ENCODE peak calls at places on chromosomes 7 and 10, in four cellular contexts. One of them, this sample, is unnamed.

GRCh38 chr7:13990319-13990983 is 985 bp upstream of the ETV1 start:
- DNase-seq in heart left ventricle: peak; percentile 45
- DNase-seq in neural progenitor cell: peak; percentile 81
- DNase-seq in endothelial cell of umbilical vein: peak; percentile 73
- DNase-seq in this sample: no peak

GRCh38 chr7:150897502-150898474 is 45.5 kb downstream of the AOC1 start:
- DNase-seq in neural progenitor cell: no peak
- DNase-seq in heart left ventricle: no peak
- DNase-seq in endothelial cell of umbilical vein: no peak
- DNase-seq in this sample: no peak

GRCh38 chr10:406976-407375 is 271.7 kb downstream of the ZMYND11 start:
- DNase-seq in heart left ventricle: no peak
- DNase-seq in endothelial cell of umbilical vein: no peak
- DNase-seq in neural progenitor cell: no peak
- DNase-seq in this sample: no peak

GRCh38 chr7:126727930-126728331 is 524.8 kb downstream of the GRM8 start:
- DNase-seq in neural progenitor cell: no peak
- DNase-seq in endothelial cell of umbilical vein: peak; percentile 44
- DNase-seq in heart left ventricle: no peak
- DNase-seq in this sample: no peak

GRCh38 chr7:35825984-35826383 is 25.1 kb downstream of the SEPTIN7 start:
- DNase-seq in neural progenitor cell: no peak
- DNase-seq in endothelial cell of umbilical vein: no peak
- DNase-seq in heart left ventricle: no peak
- DNase-seq in this sample: no peak

GRCh38 chr7:19984231-19984632 is 210.8 kb upstream of the TMEM196 start:
- DNase-seq in heart left ventricle: no peak
- DNase-seq in neural progenitor cell: peak; percentile 46
- DNase-seq in endothelial cell of umbilical vein: no peak
- DNase-seq in this sample: no peak

GRCh38 chr10:13191362-13191761 is 30.0 kb downstream of the MCM10 start:
- DNase-seq in endothelial cell of umbilical vein: no peak
- DNase-seq in neural progenitor cell: no peak
- DNase-seq in heart left ventricle: no peak
- DNase-seq in this sample: no peak

GRCh38 chr7:121499526-121500123 is 103.5 kb upstream of the FAM3C start:
- DNase-seq in endothelial cell of umbilical vein: no peak
- DNase-seq in heart left ventricle: no peak
- DNase-seq in neural progenitor cell: no peak
- DNase-seq in this sample: no peak

GRCh38 chr10:121845044-121845784 is 82.6 kb downstream of the ATE1 start:
- DNase-seq in endothelial cell of umbilical vein: no peak
- DNase-seq in heart left ventricle: no peak
- DNase-seq in neural progenitor cell: no peak
- DNase-seq in this sample: no peak

GRCh38 chr7:158710651-158711102 is 6.1 kb upstream of the NCAPG2 start:
- DNase-seq in heart left ventricle: no peak
- DNase-seq in endothelial cell of umbilical vein: no peak
- DNase-seq in neural progenitor cell: no peak
- DNase-seq in this sample: no peak

GRCh38 chr10:79299397-79300370 is 47.6 kb upstream of the PPIF start:
- DNase-seq in neural progenitor cell: no peak
- DNase-seq in heart left ventricle: peak; percentile 42
- DNase-seq in endothelial cell of umbilical vein: no peak
- DNase-seq in this sample: no peak

GRCh38 chr7:75054744-75055527 is 18.7 kb downstream of the RCC1L start:
- DNase-seq in neural progenitor cell: no peak
- DNase-seq in endothelial cell of umbilical vein: peak; percentile 51
- DNase-seq in heart left ventricle: peak; percentile 65
- DNase-seq in this sample: peak; percentile 60

GRCh38 chr7:27193335-27194001 is 6.4 kb downstream of the HOXA13 start:
- DNase-seq in endothelial cell of umbilical vein: no peak
- DNase-seq in heart left ventricle: no peak
- DNase-seq in neural progenitor cell: peak; percentile 52
- DNase-seq in this sample: no peak

GRCh38 chr7:129308047-129308446 is 83.2 kb downstream of the AHCYL2 start:
- DNase-seq in neural progenitor cell: no peak
- DNase-seq in endothelial cell of umbilical vein: no peak
- DNase-seq in heart left ventricle: peak; percentile 10
- DNase-seq in this sample: no peak

GRCh38 chr10:123014772-123015171 is 6.0 kb downstream of the ACADSB start:
- DNase-seq in heart left ventricle: no peak
- DNase-seq in endothelial cell of umbilical vein: no peak
- DNase-seq in neural progenitor cell: no peak
- DNase-seq in this sample: no peak

GRCh38 chr10:121851791-121852190 is 76.0 kb downstream of the ATE1 start:
- DNase-seq in endothelial cell of umbilical vein: no peak
- DNase-seq in heart left ventricle: no peak
- DNase-seq in neural progenitor cell: no peak
- DNase-seq in this sample: no peak

GRCh38 chr7:73899731-73900142 is 38.8 kb downstream of the TMEM270 start:
- DNase-seq in endothelial cell of umbilical vein: peak; percentile 16
- DNase-seq in heart left ventricle: no peak
- DNase-seq in neural progenitor cell: no peak
- DNase-seq in this sample: no peak

GRCh38 chr7:1940402-1940786 is 270.3 kb downstream of the ELFN1 start:
- DNase-seq in heart left ventricle: peak; percentile 55
- DNase-seq in neural progenitor cell: no peak
- DNase-seq in endothelial cell of umbilical vein: no peak
- DNase-seq in this sample: no peak

DNA sequence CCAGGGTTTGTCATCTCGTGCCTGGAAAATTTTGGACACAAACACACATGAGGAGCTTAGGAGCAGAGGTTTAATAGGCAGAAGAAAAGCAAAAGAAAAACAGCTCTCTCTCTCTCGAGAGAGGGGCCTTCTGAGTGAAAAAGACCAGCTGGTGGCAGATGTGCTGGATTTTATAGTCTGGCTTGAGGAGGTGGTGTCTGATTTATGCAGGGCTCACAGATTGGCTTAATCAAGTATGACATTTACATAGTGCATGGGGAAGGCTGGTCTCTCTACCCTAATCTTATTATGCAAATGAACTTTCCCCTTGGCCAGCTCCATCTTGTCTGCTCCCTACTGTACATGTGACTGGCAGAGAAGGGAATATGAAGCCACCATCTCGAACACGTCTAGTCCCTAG is 219.5 kb upstream of the ZNF804B start:
- DNase-seq in neural progenitor cell: no peak
- DNase-seq in heart left ventricle: no peak
- DNase-seq in endothelial cell of umbilical vein: no peak
- DNase-seq in this sample: no peak
- H3K27ac ChIP-seq in neural progenitor cell: no peak overlapping the region
- H3K27ac ChIP-seq in heart left ventricle: no peak overlapping the region
- H3K27ac ChIP-seq in endothelial cell of umbilical vein: no peak overlapping the region
- H3K27ac ChIP-seq in this sample: no peak overlapping the region

DNA sequence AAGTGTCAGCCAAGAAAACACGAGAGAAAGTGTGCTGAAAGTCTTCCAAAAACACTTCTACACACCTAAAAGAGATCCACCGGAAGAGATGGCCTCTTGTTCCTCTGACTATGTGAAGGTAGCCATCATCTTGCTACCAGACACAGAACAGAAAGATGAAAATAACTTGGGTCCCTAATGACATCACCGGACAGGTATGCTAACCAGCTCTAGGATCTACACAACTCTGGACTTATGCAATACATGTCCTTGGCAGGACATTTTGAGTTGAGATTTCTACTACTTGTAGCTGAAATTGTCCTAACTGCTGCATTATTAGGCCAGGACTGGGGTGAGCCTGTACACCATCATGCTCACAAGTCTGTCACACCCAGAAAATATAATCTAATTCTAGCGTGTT is 358.7 kb downstream of the ELMO1 start:
- DNase-seq in endothelial cell of umbilical vein: no peak
- DNase-seq in neural progenitor cell: no peak
- DNase-seq in heart left ventricle: no peak
- DNase-seq in this sample: no peak
- H3K27ac ChIP-seq in endothelial cell of umbilical vein: no peak overlapping the region
- H3K27ac ChIP-seq in neural progenitor cell: no peak overlapping the region
- H3K27ac ChIP-seq in heart left ventricle: no peak overlapping the region
- H3K27ac ChIP-seq in this sample: no peak overlapping the region

DNA sequence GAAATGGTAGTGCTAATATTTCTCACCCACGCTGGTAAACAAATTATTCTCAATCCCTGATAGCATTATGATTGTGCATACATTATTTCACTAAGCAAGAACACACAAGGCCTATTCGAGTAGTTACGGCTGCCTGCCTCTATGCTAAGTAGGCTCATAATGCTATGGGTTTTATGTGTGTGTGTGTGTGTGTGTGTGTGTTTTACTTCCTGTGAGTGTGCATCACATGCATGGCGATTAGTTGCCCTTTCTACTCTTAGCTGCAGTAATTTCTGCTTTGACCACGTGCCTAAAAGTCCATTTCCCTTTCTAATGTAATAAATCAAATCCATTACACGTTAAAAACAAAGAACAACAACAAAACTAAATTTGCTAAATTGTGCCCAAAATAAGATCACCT is 117.0 kb downstream of the CHCHD3 start:
- DNase-seq in endothelial cell of umbilical vein: no peak
- DNase-seq in heart left ventricle: no peak
- DNase-seq in neural progenitor cell: no peak
- DNase-seq in this sample: no peak
- H3K27ac ChIP-seq in endothelial cell of umbilical vein: no peak overlapping the region
- H3K27ac ChIP-seq in heart left ventricle: no peak overlapping the region
- H3K27ac ChIP-seq in neural progenitor cell: no peak overlapping the region
- H3K27ac ChIP-seq in this sample: no peak overlapping the region

GRCh38 chr10:15346440-15347141 is 24.5 kb downstream of the FAM171A1 start:
- DNase-seq in heart left ventricle: peak; percentile 30
- DNase-seq in endothelial cell of umbilical vein: no peak
- DNase-seq in neural progenitor cell: no peak
- DNase-seq in this sample: peak; percentile 48

GRCh38 chr10:15345450-15345849 is 25.6 kb downstream of the FAM171A1 start:
- DNase-seq in heart left ventricle: no peak
- DNase-seq in neural progenitor cell: no peak
- DNase-seq in endothelial cell of umbilical vein: no peak
- DNase-seq in this sample: no peak

GRCh38 chr10:15342970-15343369 is 28.1 kb downstream of the FAM171A1 start:
- DNase-seq in neural progenitor cell: no peak
- DNase-seq in heart left ventricle: no peak
- DNase-seq in endothelial cell of umbilical vein: no peak
- DNase-seq in this sample: no peak

GRCh38 chr10:15344876-15345285 is 26.2 kb downstream of the FAM171A1 start:
- DNase-seq in neural progenitor cell: peak; percentile 33
- DNase-seq in heart left ventricle: no peak
- DNase-seq in endothelial cell of umbilical vein: peak; percentile 86
- DNase-seq in this sample: peak; percentile 63

GRCh38 chr10:15344256-15344875 is 26.7 kb downstream of the FAM171A1 start:
- DNase-seq in endothelial cell of umbilical vein: no peak
- DNase-seq in neural progenitor cell: no peak
- DNase-seq in heart left ventricle: no peak
- DNase-seq in this sample: no peak
- H3K27ac ChIP-seq in endothelial cell of umbilical vein: peak overlapping the region; percentile 65
- H3K27ac ChIP-seq in neural progenitor cell: no peak overlapping the region
- H3K27ac ChIP-seq in heart left ventricle: no peak overlapping the region
- H3K27ac ChIP-seq in this sample: peak overlapping the region; percentile 90

DNA sequence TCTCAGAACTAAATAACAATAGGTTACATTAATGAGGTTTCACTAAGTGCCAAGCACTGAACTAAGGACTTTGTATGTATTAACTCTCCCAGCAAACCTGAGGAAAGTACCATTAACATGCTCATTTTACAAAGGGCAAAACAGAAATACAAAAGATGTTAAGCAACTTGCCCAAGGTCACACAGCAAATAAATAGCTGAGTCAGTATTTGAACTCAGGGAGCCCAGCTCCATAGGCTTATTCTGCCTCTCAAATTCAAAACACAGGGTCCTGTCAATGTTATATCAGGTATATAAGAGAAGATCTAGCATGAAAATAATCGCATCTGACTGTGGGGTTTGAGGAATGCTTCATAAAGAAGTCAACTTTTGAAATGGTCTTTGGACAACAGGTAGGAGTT is 29.7 kb downstream of the PPP1R3C start:
- DNase-seq in endothelial cell of umbilical vein: no peak
- DNase-seq in neural progenitor cell: no peak
- DNase-seq in heart left ventricle: no peak
- DNase-seq in this sample: no peak
- H3K27ac ChIP-seq in endothelial cell of umbilical vein: peak overlapping the region; percentile 78
- H3K27ac ChIP-seq in neural progenitor cell: no peak overlapping the region
- H3K27ac ChIP-seq in heart left ventricle: no peak overlapping the region
- H3K27ac ChIP-seq in this sample: no peak overlapping the region

DNA sequence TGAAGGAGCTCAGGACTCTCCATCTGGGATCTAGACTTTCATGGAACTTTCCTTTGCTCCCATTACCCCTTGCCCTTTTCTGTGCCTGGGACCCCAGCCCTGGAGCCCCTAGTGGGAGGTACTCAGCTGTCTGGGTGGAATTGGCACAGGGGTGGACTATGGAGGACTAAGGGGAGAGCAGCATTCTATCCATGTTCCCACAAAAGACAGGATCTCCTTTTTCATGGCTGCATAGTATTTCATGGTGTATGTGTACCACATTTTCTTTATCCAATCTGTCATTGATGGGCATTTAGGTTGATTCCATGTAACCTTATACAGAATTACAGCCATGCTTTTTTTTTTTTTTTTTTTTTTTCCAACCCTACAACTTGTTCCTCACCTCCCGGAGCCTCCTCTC is 89.1 kb downstream of the GALNT17 start:
- DNase-seq in heart left ventricle: no peak
- DNase-seq in neural progenitor cell: no peak
- DNase-seq in endothelial cell of umbilical vein: no peak
- DNase-seq in this sample: no peak
- H3K27ac ChIP-seq in heart left ventricle: peak overlapping the region; percentile 53
- H3K27ac ChIP-seq in neural progenitor cell: no peak overlapping the region
- H3K27ac ChIP-seq in endothelial cell of umbilical vein: no peak overlapping the region
- H3K27ac ChIP-seq in this sample: no peak overlapping the region

DNA sequence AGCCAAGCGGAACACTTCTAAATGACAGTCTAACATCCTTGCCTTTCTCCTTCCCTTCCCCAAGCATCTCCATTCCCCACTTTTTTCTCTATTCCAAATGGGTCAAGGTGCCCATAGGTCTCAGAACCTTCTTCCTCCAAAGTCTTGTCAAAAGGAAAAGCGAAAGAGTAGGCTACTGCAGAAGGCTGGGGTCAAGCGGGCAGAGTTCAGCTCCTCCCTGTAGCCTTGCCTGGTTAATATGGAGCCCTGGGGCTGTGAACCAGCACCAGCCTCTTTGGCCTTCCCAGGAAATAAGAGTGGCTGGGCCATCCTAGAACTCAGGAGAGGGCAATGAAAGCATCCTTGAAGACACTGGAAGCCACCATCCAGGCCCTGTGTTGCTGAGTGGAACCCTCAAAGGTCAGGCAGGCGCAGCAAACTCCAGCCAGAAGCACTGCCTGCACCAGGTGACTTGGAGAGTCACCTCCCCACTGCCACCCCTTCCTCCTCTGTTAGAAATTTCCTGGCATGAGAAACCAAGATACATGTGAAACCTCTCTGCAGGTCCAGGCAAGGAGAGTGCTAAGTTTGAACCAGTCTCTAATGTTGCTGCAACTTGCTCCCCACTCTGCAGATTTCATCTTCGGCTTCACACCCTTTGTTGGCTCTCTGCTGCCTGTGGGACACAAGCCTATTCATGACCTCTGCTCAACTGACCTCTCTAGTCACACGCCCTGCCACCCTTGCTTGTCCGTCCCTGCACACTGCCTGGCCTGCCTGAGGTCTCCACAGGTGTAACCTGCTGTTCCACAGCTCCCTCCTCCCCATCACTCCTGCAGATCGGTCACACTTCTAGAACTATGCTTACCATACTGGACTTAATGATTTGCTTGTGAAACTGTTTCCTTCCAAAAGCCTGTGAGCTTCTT is 74.9 kb downstream of the SH3PXD2A start:
- DNase-seq in endothelial cell of umbilical vein: no peak
- DNase-seq in heart left ventricle: no peak
- DNase-seq in neural progenitor cell: no peak
- DNase-seq in this sample: no peak
- H3K27ac ChIP-seq in endothelial cell of umbilical vein: no peak overlapping the region
- H3K27ac ChIP-seq in heart left ventricle: no peak overlapping the region
- H3K27ac ChIP-seq in neural progenitor cell: no peak overlapping the region
- H3K27ac ChIP-seq in this sample: no peak overlapping the region

GRCh38 chr10:24008164-24009066 is 200.5 kb upstream of the KIAA1217 start:
- DNase-seq in heart left ventricle: peak; percentile 14
- DNase-seq in neural progenitor cell: peak; percentile 38
- DNase-seq in endothelial cell of umbilical vein: no peak
- DNase-seq in this sample: no peak
- H3K27ac ChIP-seq in heart left ventricle: peak overlapping the region; percentile 18
- H3K27ac ChIP-seq in neural progenitor cell: no peak overlapping the region
- H3K27ac ChIP-seq in endothelial cell of umbilical vein: no peak overlapping the region
- H3K27ac ChIP-seq in this sample: no peak overlapping the region